ENCODE peak calls at places on chromosomes 13 and 19, in eight cellular contexts. One of them, this sample, is unnamed.

GRCh38 chr19:17337675-17338439 is 504 bp downstream of the GTPBP3 start:
- DNase-seq in ovary: no peak
- DNase-seq in GM12878: no peak
- DNase-seq in HepG2: no peak
- DNase-seq in Peyer's patch: no peak
- DNase-seq in body of pancreas: no peak
- DNase-seq in IMR-90: no peak
- DNase-seq in heart left ventricle: no peak
- DNase-seq in this sample: no peak

GRCh38 chr13:96822900-96823299 is 171.4 kb downstream of the OXGR1 start:
- DNase-seq in body of pancreas: peak; percentile 57
- DNase-seq in GM12878: no peak
- DNase-seq in heart left ventricle: no peak
- DNase-seq in IMR-90: no peak
- DNase-seq in Peyer's patch: no peak
- DNase-seq in ovary: no peak
- DNase-seq in HepG2: peak; percentile 50
- DNase-seq in this sample: no peak

GRCh38 chr19:48171584-48172170 is 1.2 kb downstream of the ZSWIM9 start:
- DNase-seq in HepG2: no peak
- DNase-seq in IMR-90: no peak
- DNase-seq in Peyer's patch: no peak
- DNase-seq in body of pancreas: no peak
- DNase-seq in GM12878: no peak
- DNase-seq in heart left ventricle: peak; percentile 16
- DNase-seq in ovary: no peak
- DNase-seq in this sample: no peak

GRCh38 chr19:41882568-41883462 is at the start of gene ARHGEF1:
- DNase-seq in Peyer's patch: peak; percentile 73
- DNase-seq in heart left ventricle: peak; percentile 88
- DNase-seq in body of pancreas: peak; percentile 57
- DNase-seq in ovary: peak; percentile 49
- DNase-seq in IMR-90: no peak
- DNase-seq in GM12878: no peak
- DNase-seq in HepG2: no peak
- DNase-seq in this sample: peak; percentile 47

GRCh38 chr13:67238861-67239260 is 8.7 kb upstream of the PCDH9 start:
- DNase-seq in ovary: no peak
- DNase-seq in heart left ventricle: no peak
- DNase-seq in Peyer's patch: no peak
- DNase-seq in GM12878: no peak
- DNase-seq in IMR-90: no peak
- DNase-seq in HepG2: no peak
- DNase-seq in body of pancreas: no peak
- DNase-seq in this sample: no peak

GRCh38 chr13:26377038-26377437 is 123.1 kb downstream of the CDK8 start:
- DNase-seq in heart left ventricle: no peak
- DNase-seq in body of pancreas: peak; percentile 35
- DNase-seq in ovary: no peak
- DNase-seq in GM12878: no peak
- DNase-seq in Peyer's patch: no peak
- DNase-seq in IMR-90: peak; percentile 3
- DNase-seq in HepG2: peak; percentile 28
- DNase-seq in this sample: peak; percentile 8

GRCh38 chr19:53195265-53195879 is 2.2 kb upstream of the ZNF665 start:
- DNase-seq in Peyer's patch: peak; percentile 82
- DNase-seq in body of pancreas: peak; percentile 90
- DNase-seq in ovary: peak; percentile 86
- DNase-seq in heart left ventricle: no peak
- DNase-seq in IMR-90: peak; percentile 81
- DNase-seq in HepG2: peak; percentile 67
- DNase-seq in GM12878: peak; percentile 27
- DNase-seq in this sample: peak; percentile 94

GRCh38 chr19:15869109-15869555 is 28.7 kb downstream of the CYP4F2 start:
- DNase-seq in IMR-90: no peak
- DNase-seq in HepG2: peak; percentile 60
- DNase-seq in body of pancreas: peak; percentile 41
- DNase-seq in ovary: no peak
- DNase-seq in Peyer's patch: no peak
- DNase-seq in heart left ventricle: no peak
- DNase-seq in GM12878: no peak
- DNase-seq in this sample: peak; percentile 27

GRCh38 chr19:6713773-6714692 is 6.4 kb downstream of the C3 start:
- DNase-seq in IMR-90: no peak
- DNase-seq in HepG2: no peak
- DNase-seq in Peyer's patch: no peak
- DNase-seq in heart left ventricle: peak; percentile 26
- DNase-seq in body of pancreas: no peak
- DNase-seq in GM12878: no peak
- DNase-seq in ovary: peak; percentile 33
- DNase-seq in this sample: no peak

GRCh38 chr19:50258918-50259372 is 55.5 kb downstream of the MYH14 start:
- DNase-seq in GM12878: no peak
- DNase-seq in HepG2: no peak
- DNase-seq in ovary: no peak
- DNase-seq in heart left ventricle: no peak
- DNase-seq in IMR-90: no peak
- DNase-seq in body of pancreas: peak; percentile 21
- DNase-seq in Peyer's patch: no peak
- DNase-seq in this sample: peak; percentile 26

GRCh38 chr19:50252887-50253268 is 49.5 kb downstream of the MYH14 start:
- DNase-seq in GM12878: no peak
- DNase-seq in HepG2: no peak
- DNase-seq in IMR-90: no peak
- DNase-seq in heart left ventricle: no peak
- DNase-seq in Peyer's patch: no peak
- DNase-seq in body of pancreas: no peak
- DNase-seq in ovary: no peak
- DNase-seq in this sample: no peak

GRCh38 chr19:50252111-50252886 is 48.9 kb downstream of the MYH14 start:
- DNase-seq in heart left ventricle: no peak
- DNase-seq in ovary: no peak
- DNase-seq in Peyer's patch: peak; percentile 22
- DNase-seq in IMR-90: no peak
- DNase-seq in HepG2: no peak
- DNase-seq in GM12878: no peak
- DNase-seq in body of pancreas: peak; percentile 30
- DNase-seq in this sample: no peak

GRCh38 chr19:50257141-50257540 is 53.7 kb downstream of the MYH14 start:
- DNase-seq in body of pancreas: no peak
- DNase-seq in heart left ventricle: no peak
- DNase-seq in HepG2: no peak
- DNase-seq in ovary: no peak
- DNase-seq in Peyer's patch: no peak
- DNase-seq in IMR-90: no peak
- DNase-seq in GM12878: no peak
- DNase-seq in this sample: no peak

DNA sequence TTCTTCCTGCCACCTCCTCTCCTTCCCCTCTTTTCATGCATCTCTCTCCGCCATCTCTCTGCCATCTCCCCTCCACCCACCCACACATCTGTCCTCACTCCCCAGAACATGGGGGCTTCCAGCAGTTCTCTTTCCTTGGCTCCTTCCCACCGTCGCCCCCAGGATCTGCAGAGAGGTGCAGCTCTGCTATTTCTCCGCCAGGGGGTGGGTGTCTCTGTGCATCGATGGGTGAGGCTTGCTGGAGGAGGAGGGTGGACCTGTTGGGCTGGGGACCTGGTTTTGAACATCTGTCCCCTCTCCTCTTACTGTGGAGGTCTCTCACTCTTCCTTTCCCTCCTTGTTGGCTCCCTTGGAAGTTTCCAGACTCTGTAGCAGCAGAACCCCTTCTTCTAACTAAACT is 51.7 kb downstream of the MYH14 start:
- DNase-seq in IMR-90: no peak
- DNase-seq in HepG2: no peak
- DNase-seq in GM12878: no peak
- DNase-seq in heart left ventricle: no peak
- DNase-seq in body of pancreas: no peak
- DNase-seq in Peyer's patch: no peak
- DNase-seq in ovary: no peak
- DNase-seq in this sample: no peak
- H3K27me3 ChIP-seq in IMR-90: no peaks in the 10 kb centered on the region
- H3K27me3 ChIP-seq in HepG2: no peaks in the 10 kb centered on the region
- H3K27me3 ChIP-seq in GM12878: no peaks in the 10 kb centered on the region
- H3K27me3 ChIP-seq in heart left ventricle: no peaks in the 10 kb centered on the region
- H3K27me3 ChIP-seq in body of pancreas: no peaks in the 10 kb centered on the region
- H3K27me3 ChIP-seq in Peyer's patch: no peaks in the 10 kb centered on the region
- H3K27me3 ChIP-seq in ovary: no peaks in the 10 kb centered on the region
- H3K27me3 ChIP-seq in this sample: no peaks in the 10 kb centered on the region

DNA sequence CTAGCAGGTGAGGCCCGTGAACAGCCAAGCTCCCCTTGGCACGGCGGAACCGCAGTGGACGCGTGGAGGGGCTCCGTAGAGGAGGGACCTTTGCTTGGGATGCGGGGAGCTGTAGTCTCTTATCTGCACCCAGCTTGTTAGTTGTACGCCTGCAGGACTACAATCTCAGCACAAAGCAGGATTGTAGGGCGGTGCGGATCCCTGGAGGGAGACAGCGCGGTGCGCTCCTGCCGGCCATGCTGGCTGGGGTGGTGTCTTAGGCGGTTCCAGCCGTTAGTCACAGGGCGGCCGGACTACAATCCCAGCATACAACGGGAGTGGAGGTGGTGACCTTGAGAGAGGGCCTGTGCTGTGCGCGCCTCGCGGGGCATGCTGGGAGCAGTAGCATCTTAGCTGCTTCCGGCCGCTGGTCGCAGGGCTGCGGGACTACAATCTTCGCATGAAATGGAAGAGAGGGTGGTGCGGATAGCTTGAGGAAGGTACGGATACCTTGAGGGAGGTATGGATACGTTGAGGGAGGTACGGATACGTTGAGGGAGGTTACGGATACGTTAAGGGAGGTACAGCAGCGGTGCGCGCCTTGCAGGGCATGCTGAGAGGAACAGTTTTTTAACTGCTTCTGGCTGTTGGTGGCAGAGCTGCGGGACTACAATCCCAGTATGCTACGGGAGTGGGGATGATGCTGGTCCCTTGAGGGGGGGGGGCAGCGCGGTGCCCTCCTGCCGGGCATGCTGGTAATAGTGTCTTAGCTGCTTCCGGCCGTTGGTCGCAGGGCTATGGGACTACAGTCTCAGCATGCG is 1419.1 kb downstream of the UQCRFS1 start:
- DNase-seq in GM12878: peak; percentile 71
- DNase-seq in body of pancreas: peak; percentile 96
- DNase-seq in Peyer's patch: peak; percentile 96
- DNase-seq in heart left ventricle: peak; percentile 95
- DNase-seq in HepG2: peak; percentile 92
- DNase-seq in IMR-90: peak; percentile 93
- DNase-seq in ovary: peak; percentile 89
- DNase-seq in this sample: peak; percentile 97
- TF ChIP-seq POLR2A in GM12878: peak; percentile 86
- TF ChIP-seq POLR2A in body of pancreas: peak; percentile 84
- TF ChIP-seq POLR2A in Peyer's patch: peak; percentile 72
- TF ChIP-seq POLR2A in heart left ventricle: no peak
- TF ChIP-seq POLR2A in HepG2: peak; percentile 86
- TF ChIP-seq POLR2A in IMR-90: no peak
- TF ChIP-seq POLR2A in ovary: peak; percentile 54
- TF ChIP-seq POLR2A in this sample: peak; percentile 76

GRCh38 chr13:29749401-29750177 is 100.8 kb downstream of the UBL3 start:
- DNase-seq in Peyer's patch: no peak
- DNase-seq in HepG2: no peak
- DNase-seq in heart left ventricle: no peak
- DNase-seq in IMR-90: peak; percentile 84
- DNase-seq in GM12878: no peak
- DNase-seq in ovary: no peak
- DNase-seq in body of pancreas: no peak
- DNase-seq in this sample: no peak

GRCh38 chr13:29746167-29746677 is 104.2 kb downstream of the UBL3 start:
- DNase-seq in IMR-90: no peak
- DNase-seq in heart left ventricle: no peak
- DNase-seq in Peyer's patch: no peak
- DNase-seq in GM12878: no peak
- DNase-seq in HepG2: no peak
- DNase-seq in ovary: no peak
- DNase-seq in body of pancreas: no peak
- DNase-seq in this sample: no peak

GRCh38 chr13:29748097-29748496 is 102.3 kb downstream of the UBL3 start:
- DNase-seq in heart left ventricle: no peak
- DNase-seq in Peyer's patch: no peak
- DNase-seq in HepG2: no peak
- DNase-seq in IMR-90: no peak
- DNase-seq in body of pancreas: no peak
- DNase-seq in ovary: no peak
- DNase-seq in GM12878: no peak
- DNase-seq in this sample: no peak

GRCh38 chr13:29743229-29743786 is 107.1 kb downstream of the UBL3 start:
- DNase-seq in IMR-90: peak; percentile 79
- DNase-seq in HepG2: no peak
- DNase-seq in body of pancreas: peak; percentile 16
- DNase-seq in GM12878: no peak
- DNase-seq in Peyer's patch: no peak
- DNase-seq in ovary: peak; percentile 16
- DNase-seq in heart left ventricle: no peak
- DNase-seq in this sample: no peak

GRCh38 chr13:29745704-29746103 is 104.7 kb downstream of the UBL3 start:
- DNase-seq in body of pancreas: peak; percentile 42
- DNase-seq in IMR-90: no peak
- DNase-seq in HepG2: no peak
- DNase-seq in heart left ventricle: no peak
- DNase-seq in Peyer's patch: no peak
- DNase-seq in GM12878: no peak
- DNase-seq in ovary: no peak
- DNase-seq in this sample: no peak
- TF ChIP-seq CTCF in body of pancreas: no peak
- TF ChIP-seq CTCF in IMR-90: no peak
- TF ChIP-seq CTCF in HepG2: no peak
- TF ChIP-seq CTCF in heart left ventricle: no peak
- TF ChIP-seq CTCF in Peyer's patch: no peak
- TF ChIP-seq CTCF in GM12878: no peak
- TF ChIP-seq CTCF in ovary: no peak
- TF ChIP-seq CTCF in this sample: no peak

GRCh38 chr19:46142294-46142693 is 5.7 kb upstream of the IGFL2 start:
- DNase-seq in IMR-90: no peak
- DNase-seq in body of pancreas: no peak
- DNase-seq in HepG2: no peak
- DNase-seq in GM12878: no peak
- DNase-seq in heart left ventricle: no peak
- DNase-seq in ovary: no peak
- DNase-seq in Peyer's patch: no peak
- DNase-seq in this sample: no peak
- H3K27me3 ChIP-seq in IMR-90: peaks cover 33% of the 10 kb centered on the region
- H3K27me3 ChIP-seq in body of pancreas: no peaks in the 10 kb centered on the region
- H3K27me3 ChIP-seq in HepG2: no peaks in the 10 kb centered on the region
- H3K27me3 ChIP-seq in GM12878: peaks cover 4% of the 10 kb centered on the region
- H3K27me3 ChIP-seq in heart left ventricle: no peaks in the 10 kb centered on the region
- H3K27me3 ChIP-seq in ovary: no peaks in the 10 kb centered on the region
- H3K27me3 ChIP-seq in Peyer's patch: no peaks in the 10 kb centered on the region
- H3K27me3 ChIP-seq in this sample: peaks cover 3% of the 10 kb centered on the region

GRCh38 chr19:12723643-12724426 is at the start of gene TNPO2:
- DNase-seq in heart left ventricle: peak; percentile 79
- DNase-seq in Peyer's patch: peak; percentile 57
- DNase-seq in GM12878: peak; percentile 40
- DNase-seq in HepG2: peak; percentile 71
- DNase-seq in body of pancreas: peak; percentile 64
- DNase-seq in ovary: peak; percentile 55
- DNase-seq in IMR-90: peak; percentile 62
- DNase-seq in this sample: peak; percentile 65
- TF ChIP-seq POLR2A in heart left ventricle: no peak
- TF ChIP-seq POLR2A in Peyer's patch: no peak
- TF ChIP-seq POLR2A in GM12878: peak; percentile 78
- TF ChIP-seq POLR2A in HepG2: peak; percentile 75
- TF ChIP-seq POLR2A in body of pancreas: peak; percentile 14
- TF ChIP-seq POLR2A in ovary: no peak
- TF ChIP-seq POLR2A in IMR-90: peak; percentile 23
- TF ChIP-seq POLR2A in this sample: no peak

GRCh38 chr19:39224910-39225309 is 19.9 kb downstream of the IFNL3 start:
- DNase-seq in Peyer's patch: no peak
- DNase-seq in IMR-90: no peak
- DNase-seq in HepG2: peak; percentile 18
- DNase-seq in body of pancreas: no peak
- DNase-seq in heart left ventricle: no peak
- DNase-seq in ovary: no peak
- DNase-seq in GM12878: no peak
- DNase-seq in this sample: no peak
- TF ChIP-seq CTCF in Peyer's patch: no peak
- TF ChIP-seq CTCF in IMR-90: no peak
- TF ChIP-seq CTCF in HepG2: peak; percentile 20
- TF ChIP-seq CTCF in body of pancreas: no peak
- TF ChIP-seq CTCF in heart left ventricle: no peak
- TF ChIP-seq CTCF in ovary: no peak
- TF ChIP-seq CTCF in GM12878: peak; percentile 19
- TF ChIP-seq CTCF in this sample: no peak

This sample was measured in adrenal gland.